ENCODE peak calls at places on chromosome 20, in five cellular contexts. One of them, this sample, is unnamed.

GRCh38 chr20:40703981-40704530 is 15.0 kb upstream of the MAFB start:
- DNase-seq in fibroblast of the aortic adventitia: no peak
- DNase-seq in OCI-LY7: no peak
- DNase-seq in amygdala: no peak
- DNase-seq in HS-27A: no peak
- DNase-seq in this sample: no peak

GRCh38 chr20:10673176-10673830 is 496 bp downstream of the JAG1 start:
- DNase-seq in fibroblast of the aortic adventitia: no peak
- DNase-seq in OCI-LY7: peak
- DNase-seq in amygdala: no peak
- DNase-seq in HS-27A: no peak
- DNase-seq in this sample: no peak

GRCh38 chr20:58640446-58640845 is 10.6 kb upstream of the STX16 start:
- DNase-seq in fibroblast of the aortic adventitia: peak
- DNase-seq in OCI-LY7: no peak
- DNase-seq in amygdala: no peak
- DNase-seq in HS-27A: no peak
- DNase-seq in this sample: no peak

GRCh38 chr20:47863531-47863930 is 78.2 kb upstream of the SULF2 start:
- DNase-seq in fibroblast of the aortic adventitia: no peak
- DNase-seq in OCI-LY7: no peak
- DNase-seq in amygdala: no peak
- DNase-seq in HS-27A: no peak
- DNase-seq in this sample: no peak

GRCh38 chr20:46222521-46223007 is 85.7 kb downstream of the CDH22 start:
- DNase-seq in fibroblast of the aortic adventitia: no peak
- DNase-seq in OCI-LY7: no peak
- DNase-seq in amygdala: no peak
- DNase-seq in HS-27A: no peak
- DNase-seq in this sample: no peak

GRCh38 chr20:57378646-57379262 is 12.4 kb upstream of the RBM38 start:
- DNase-seq in fibroblast of the aortic adventitia: no peak
- DNase-seq in OCI-LY7: no peak
- DNase-seq in amygdala: no peak
- DNase-seq in HS-27A: no peak
- DNase-seq in this sample: no peak

GRCh38 chr20:1389703-1390385 is 3.0 kb downstream of the FKBP1A start:
- DNase-seq in fibroblast of the aortic adventitia: peak
- DNase-seq in OCI-LY7: no peak
- DNase-seq in amygdala: no peak
- DNase-seq in HS-27A: no peak
- DNase-seq in this sample: no peak

GRCh38 chr20:8367679-8368078 is 235.6 kb downstream of the PLCB1 start:
- DNase-seq in fibroblast of the aortic adventitia: no peak
- DNase-seq in OCI-LY7: no peak
- DNase-seq in amygdala: no peak
- DNase-seq in HS-27A: no peak
- DNase-seq in this sample: no peak

GRCh38 chr20:44335675-44336074 is 1.2 kb upstream of the R3HDML start:
- DNase-seq in fibroblast of the aortic adventitia: no peak
- DNase-seq in OCI-LY7: no peak
- DNase-seq in amygdala: no peak
- DNase-seq in HS-27A: no peak
- DNase-seq in this sample: no peak

GRCh38 chr20:19715986-19716385 is 42.1 kb upstream of the RIN2 start:
- DNase-seq in fibroblast of the aortic adventitia: no peak
- DNase-seq in OCI-LY7: no peak
- DNase-seq in amygdala: no peak
- DNase-seq in HS-27A: no peak
- DNase-seq in this sample: no peak

GRCh38 chr20:37500311-37500710 is 20.7 kb upstream of the NNAT start:
- DNase-seq in fibroblast of the aortic adventitia: no peak
- DNase-seq in OCI-LY7: no peak
- DNase-seq in amygdala: no peak
- DNase-seq in HS-27A: no peak
- DNase-seq in this sample: no peak

GRCh38 chr20:8315639-8316573 is 183.8 kb downstream of the PLCB1 start:
- DNase-seq in fibroblast of the aortic adventitia: no peak
- DNase-seq in OCI-LY7: no peak
- DNase-seq in amygdala: no peak
- DNase-seq in HS-27A: no peak
- DNase-seq in this sample: no peak

GRCh38 chr20:33693741-33694645 is 7.8 kb upstream of the E2F1 start:
- DNase-seq in fibroblast of the aortic adventitia: peak
- DNase-seq in OCI-LY7: no peak
- DNase-seq in amygdala: peak
- DNase-seq in HS-27A: no peak
- DNase-seq in this sample: no peak

GRCh38 chr20:21141825-21142224 is 15.9 kb downstream of the KIZ start:
- DNase-seq in fibroblast of the aortic adventitia: no peak
- DNase-seq in OCI-LY7: no peak
- DNase-seq in amygdala: no peak
- DNase-seq in HS-27A: no peak
- DNase-seq in this sample: no peak

GRCh38 chr20:45892049-45892816 is 1.1 kb downstream of the CTSA start:
- DNase-seq in fibroblast of the aortic adventitia: peak
- DNase-seq in OCI-LY7: no peak
- DNase-seq in amygdala: no peak
- DNase-seq in HS-27A: no peak
- DNase-seq in this sample: no peak

This sample was measured in GM19239.